ENCODE peak calls at places on chromosomes 2 and 18, in four cellular contexts. One of them, this sample, is unnamed.

GRCh38 chr2:97751752-97752151 is 38.4 kb downstream of the ZAP70 start:
- DNase-seq in stimulated activated CD4-positive, alpha-beta T cell treated with anti-CD3 and anti-CD28 coated beads, Interleukin-2, amount 100 ng/mL, for 48 hours: no peak
- DNase-seq in thyroid gland: peak
- DNase-seq in NCI-H1092: no peak
- DNase-seq in this sample: peak

GRCh38 chr2:28463211-28463610 is 32.6 kb upstream of the PLB1 start:
- DNase-seq in stimulated activated CD4-positive, alpha-beta T cell treated with anti-CD3 and anti-CD28 coated beads, Interleukin-2, amount 100 ng/mL, for 48 hours: no peak
- DNase-seq in NCI-H1092: no peak
- DNase-seq in thyroid gland: no peak
- DNase-seq in this sample: no peak

GRCh38 chr18:59485382-59485781 is 126.3 kb upstream of the LMAN1 start:
- DNase-seq in stimulated activated CD4-positive, alpha-beta T cell treated with anti-CD3 and anti-CD28 coated beads, Interleukin-2, amount 100 ng/mL, for 48 hours: no peak
- DNase-seq in thyroid gland: no peak
- DNase-seq in NCI-H1092: no peak
- DNase-seq in this sample: no peak

GRCh38 chr2:97769308-97769707 is 55.9 kb downstream of the ZAP70 start:
- DNase-seq in NCI-H1092: no peak
- DNase-seq in stimulated activated CD4-positive, alpha-beta T cell treated with anti-CD3 and anti-CD28 coated beads, Interleukin-2, amount 100 ng/mL, for 48 hours: no peak
- DNase-seq in thyroid gland: no peak
- DNase-seq in this sample: no peak

GRCh38 chr2:196314780-196315179 is 143.4 kb upstream of the STK17B start:
- DNase-seq in stimulated activated CD4-positive, alpha-beta T cell treated with anti-CD3 and anti-CD28 coated beads, Interleukin-2, amount 100 ng/mL, for 48 hours: no peak
- DNase-seq in thyroid gland: no peak
- DNase-seq in NCI-H1092: no peak
- DNase-seq in this sample: no peak

GRCh38 chr2:44954306-44954901 is 12.9 kb downstream of the SIX3 start:
- DNase-seq in stimulated activated CD4-positive, alpha-beta T cell treated with anti-CD3 and anti-CD28 coated beads, Interleukin-2, amount 100 ng/mL, for 48 hours: no peak
- DNase-seq in thyroid gland: no peak
- DNase-seq in NCI-H1092: no peak
- DNase-seq in this sample: no peak

GRCh38 chr2:70123051-70123828 is 36.0 kb downstream of the PCBP1 start:
- DNase-seq in thyroid gland: peak
- DNase-seq in NCI-H1092: no peak
- DNase-seq in stimulated activated CD4-positive, alpha-beta T cell treated with anti-CD3 and anti-CD28 coated beads, Interleukin-2, amount 100 ng/mL, for 48 hours: no peak
- DNase-seq in this sample: peak

GRCh38 chr2:70557171-70557838 is 3.7 kb upstream of the TGFA start:
- DNase-seq in NCI-H1092: peak
- DNase-seq in stimulated activated CD4-positive, alpha-beta T cell treated with anti-CD3 and anti-CD28 coated beads, Interleukin-2, amount 100 ng/mL, for 48 hours: no peak
- DNase-seq in thyroid gland: peak
- DNase-seq in this sample: no peak

GRCh38 chr18:63844254-63844653 is 43.3 kb upstream of the SERPINB2 start:
- DNase-seq in thyroid gland: no peak
- DNase-seq in stimulated activated CD4-positive, alpha-beta T cell treated with anti-CD3 and anti-CD28 coated beads, Interleukin-2, amount 100 ng/mL, for 48 hours: no peak
- DNase-seq in NCI-H1092: peak
- DNase-seq in this sample: no peak

GRCh38 chr2:173872714-173873113 is 92.5 kb downstream of the SP3 start:
- DNase-seq in thyroid gland: peak
- DNase-seq in NCI-H1092: no peak
- DNase-seq in stimulated activated CD4-positive, alpha-beta T cell treated with anti-CD3 and anti-CD28 coated beads, Interleukin-2, amount 100 ng/mL, for 48 hours: no peak
- DNase-seq in this sample: no peak

GRCh38 chr2:200378652-200379290 is 72.3 kb downstream of the SPATS2L start:
- DNase-seq in stimulated activated CD4-positive, alpha-beta T cell treated with anti-CD3 and anti-CD28 coated beads, Interleukin-2, amount 100 ng/mL, for 48 hours: no peak
- DNase-seq in NCI-H1092: no peak
- DNase-seq in thyroid gland: no peak
- DNase-seq in this sample: no peak

GRCh38 chr2:14781148-14781547 is 148.6 kb downstream of the LRATD1 start:
- DNase-seq in stimulated activated CD4-positive, alpha-beta T cell treated with anti-CD3 and anti-CD28 coated beads, Interleukin-2, amount 100 ng/mL, for 48 hours: no peak
- DNase-seq in thyroid gland: no peak
- DNase-seq in NCI-H1092: no peak
- DNase-seq in this sample: no peak

GRCh38 chr2:8719528-8719927 is 37.7 kb downstream of the ID2 start:
- DNase-seq in NCI-H1092: no peak
- DNase-seq in thyroid gland: no peak
- DNase-seq in stimulated activated CD4-positive, alpha-beta T cell treated with anti-CD3 and anti-CD28 coated beads, Interleukin-2, amount 100 ng/mL, for 48 hours: no peak
- DNase-seq in this sample: no peak

GRCh38 chr2:10284108-10284870 is 18.4 kb upstream of the HPCAL1 start:
- DNase-seq in NCI-H1092: no peak
- DNase-seq in stimulated activated CD4-positive, alpha-beta T cell treated with anti-CD3 and anti-CD28 coated beads, Interleukin-2, amount 100 ng/mL, for 48 hours: no peak
- DNase-seq in thyroid gland: no peak
- DNase-seq in this sample: no peak